ENCODE peak calls at places on chromosomes 12 and 14, in seven cellular contexts. One of them, this sample, is unnamed.

GRCh38 chr14:92121207-92121669 is 268 bp downstream of the NDUFB1 start:
- DNase-seq in right atrium auricular region: no peak
- DNase-seq in tibial artery: no peak
- DNase-seq in IMR-90: peak
- DNase-seq in stomach: peak
- DNase-seq in bronchial epithelial cell: peak
- DNase-seq in uterus: peak
- DNase-seq in this sample: no peak

GRCh38 chr14:51180577-51180976 is 59.5 kb upstream of the TMX1 start:
- DNase-seq in stomach: no peak
- DNase-seq in bronchial epithelial cell: no peak
- DNase-seq in right atrium auricular region: no peak
- DNase-seq in IMR-90: no peak
- DNase-seq in tibial artery: no peak
- DNase-seq in uterus: no peak
- DNase-seq in this sample: no peak

GRCh38 chr14:104746951-104747481 is 5.9 kb upstream of the SIVA1 start:
- DNase-seq in tibial artery: peak
- DNase-seq in bronchial epithelial cell: peak
- DNase-seq in stomach: peak
- DNase-seq in right atrium auricular region: no peak
- DNase-seq in uterus: no peak
- DNase-seq in IMR-90: peak
- DNase-seq in this sample: no peak

GRCh38 chr14:68718033-68718725 is 74.7 kb downstream of the ZFP36L1 start:
- DNase-seq in right atrium auricular region: no peak
- DNase-seq in uterus: no peak
- DNase-seq in IMR-90: no peak
- DNase-seq in tibial artery: no peak
- DNase-seq in bronchial epithelial cell: no peak
- DNase-seq in stomach: no peak
- DNase-seq in this sample: no peak

GRCh38 chr12:12683725-12684124 is 12.3 kb downstream of the GPR19 start:
- DNase-seq in IMR-90: no peak
- DNase-seq in bronchial epithelial cell: no peak
- DNase-seq in uterus: no peak
- DNase-seq in right atrium auricular region: no peak
- DNase-seq in tibial artery: no peak
- DNase-seq in stomach: no peak
- DNase-seq in this sample: no peak

GRCh38 chr14:99929601-99930000 is 135.6 kb upstream of the EVL start:
- DNase-seq in tibial artery: no peak
- DNase-seq in stomach: no peak
- DNase-seq in bronchial epithelial cell: no peak
- DNase-seq in uterus: no peak
- DNase-seq in IMR-90: no peak
- DNase-seq in right atrium auricular region: no peak
- DNase-seq in this sample: no peak

GRCh38 chr14:74658535-74659130 is 46.6 kb upstream of the LTBP2 start:
- DNase-seq in bronchial epithelial cell: peak
- DNase-seq in IMR-90: peak
- DNase-seq in tibial artery: no peak
- DNase-seq in uterus: no peak
- DNase-seq in right atrium auricular region: no peak
- DNase-seq in stomach: no peak
- DNase-seq in this sample: no peak

GRCh38 chr12:62749586-62749985 is 185.4 kb downstream of the PPM1H start:
- DNase-seq in IMR-90: no peak
- DNase-seq in right atrium auricular region: no peak
- DNase-seq in uterus: no peak
- DNase-seq in bronchial epithelial cell: no peak
- DNase-seq in tibial artery: no peak
- DNase-seq in stomach: no peak
- DNase-seq in this sample: no peak

GRCh38 chr12:39581592-39581991 is 38.0 kb downstream of the ABCD2 start:
- DNase-seq in uterus: no peak
- DNase-seq in stomach: no peak
- DNase-seq in bronchial epithelial cell: peak
- DNase-seq in right atrium auricular region: no peak
- DNase-seq in IMR-90: no peak
- DNase-seq in tibial artery: no peak
- DNase-seq in this sample: no peak

GRCh38 chr12:94707892-94708291 is 57.5 kb upstream of the TMCC3 start:
- DNase-seq in tibial artery: peak
- DNase-seq in IMR-90: peak
- DNase-seq in stomach: no peak
- DNase-seq in bronchial epithelial cell: no peak
- DNase-seq in uterus: peak
- DNase-seq in right atrium auricular region: no peak
- DNase-seq in this sample: no peak

GRCh38 chr14:32426028-32426427 is 96.9 kb downstream of the AKAP6 start:
- DNase-seq in IMR-90: no peak
- DNase-seq in uterus: no peak
- DNase-seq in stomach: no peak
- DNase-seq in bronchial epithelial cell: no peak
- DNase-seq in tibial artery: no peak
- DNase-seq in right atrium auricular region: no peak
- DNase-seq in this sample: no peak

GRCh38 chr12:56081393-56082347 is 1.7 kb downstream of the ERBB3 start:
- DNase-seq in right atrium auricular region: no peak
- DNase-seq in stomach: peak
- DNase-seq in bronchial epithelial cell: no peak
- DNase-seq in uterus: no peak
- DNase-seq in IMR-90: no peak
- DNase-seq in tibial artery: no peak
- DNase-seq in this sample: no peak

GRCh38 chr12:56079729-56080555 is at the start of gene ERBB3:
- DNase-seq in stomach: peak
- DNase-seq in bronchial epithelial cell: peak
- DNase-seq in right atrium auricular region: peak
- DNase-seq in tibial artery: peak
- DNase-seq in IMR-90: peak
- DNase-seq in uterus: peak
- DNase-seq in this sample: peak

GRCh38 chr12:56078931-56079728 is 835 bp upstream of the ERBB3 start:
- DNase-seq in IMR-90: peak
- DNase-seq in bronchial epithelial cell: peak
- DNase-seq in right atrium auricular region: peak
- DNase-seq in tibial artery: peak
- DNase-seq in stomach: peak
- DNase-seq in uterus: peak
- DNase-seq in this sample: peak

GRCh38 chr12:56080556-56081138 is 682 bp downstream of the ERBB3 start:
- DNase-seq in IMR-90: no peak
- DNase-seq in bronchial epithelial cell: peak
- DNase-seq in right atrium auricular region: no peak
- DNase-seq in uterus: no peak
- DNase-seq in tibial artery: no peak
- DNase-seq in stomach: peak
- DNase-seq in this sample: no peak

DNA sequence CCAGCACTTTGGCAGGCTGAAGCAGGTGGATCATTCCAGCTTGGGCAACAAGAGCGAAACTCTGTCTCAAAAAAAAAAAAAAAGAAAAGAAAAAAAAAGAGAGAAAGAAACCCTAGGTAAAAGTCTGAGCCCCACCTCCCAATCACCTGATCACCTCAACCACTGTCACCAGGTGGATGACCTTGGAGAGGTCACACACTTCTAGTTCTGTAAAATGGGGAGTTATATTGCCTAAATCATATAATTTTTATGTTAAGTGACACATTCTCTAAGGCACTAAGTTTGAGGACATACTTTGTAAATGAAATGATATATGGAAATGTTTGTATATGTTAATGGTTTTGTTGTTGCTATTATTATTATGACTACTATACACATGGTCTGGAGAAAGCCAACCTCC is 1.5 kb upstream of the ERBB3 start:
- DNase-seq in tibial artery: no peak
- DNase-seq in stomach: no peak
- DNase-seq in right atrium auricular region: no peak
- DNase-seq in uterus: no peak
- DNase-seq in bronchial epithelial cell: no peak
- DNase-seq in IMR-90: no peak
- DNase-seq in this sample: no peak
- H3K4me3 ChIP-seq in tibial artery: no peak
- H3K4me3 ChIP-seq in stomach: peak
- H3K4me3 ChIP-seq in right atrium auricular region: no peak
- H3K4me3 ChIP-seq in uterus: no peak
- H3K4me3 ChIP-seq in bronchial epithelial cell: no peak
- H3K4me3 ChIP-seq in IMR-90: no peak
- H3K4me3 ChIP-seq in this sample: no peak

GRCh38 chr12:110354172-110354780 is 49.2 kb downstream of the ANAPC7 start:
- DNase-seq in right atrium auricular region: no peak
- DNase-seq in stomach: no peak
- DNase-seq in bronchial epithelial cell: no peak
- DNase-seq in tibial artery: no peak
- DNase-seq in uterus: no peak
- DNase-seq in IMR-90: peak
- DNase-seq in this sample: no peak
- TF ChIP-seq CTCF in right atrium auricular region: no peak
- TF ChIP-seq CTCF in stomach: no peak
- TF ChIP-seq CTCF in bronchial epithelial cell: no peak
- TF ChIP-seq CTCF in tibial artery: no peak
- TF ChIP-seq CTCF in uterus: no peak
- TF ChIP-seq CTCF in IMR-90: no peak
- TF ChIP-seq CTCF in this sample: no peak

GRCh38 chr12:96327346-96327745 is 72.9 kb downstream of the CDK17 start:
- DNase-seq in bronchial epithelial cell: no peak
- DNase-seq in stomach: no peak
- DNase-seq in uterus: no peak
- DNase-seq in right atrium auricular region: no peak
- DNase-seq in IMR-90: no peak
- DNase-seq in tibial artery: no peak
- DNase-seq in this sample: no peak
- H3K4me3 ChIP-seq in bronchial epithelial cell: no peak
- H3K4me3 ChIP-seq in stomach: no peak
- H3K4me3 ChIP-seq in uterus: no peak
- H3K4me3 ChIP-seq in right atrium auricular region: no peak
- H3K4me3 ChIP-seq in IMR-90: no peak
- H3K4me3 ChIP-seq in tibial artery: no peak
- H3K4me3 ChIP-seq in this sample: no peak

DNA sequence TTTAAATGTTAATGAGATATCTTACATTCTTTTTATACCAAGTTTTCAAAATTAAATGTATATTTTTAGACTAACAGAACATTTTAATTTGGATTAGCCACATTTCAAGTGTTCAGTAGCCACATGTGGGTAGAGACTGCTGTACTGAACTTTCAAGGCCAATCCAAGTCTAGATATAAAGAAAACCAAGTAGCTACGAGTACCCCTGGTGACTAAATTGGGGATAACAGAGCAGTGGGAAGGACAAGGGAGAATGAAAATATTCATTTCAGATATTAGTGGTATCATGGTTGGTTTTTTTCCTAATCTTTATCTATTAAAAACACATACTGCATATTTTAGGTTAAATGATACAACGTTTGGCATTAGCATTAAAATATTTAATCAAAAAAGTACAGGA is 69.4 kb upstream of the RHOJ start:
- DNase-seq in right atrium auricular region: no peak
- DNase-seq in IMR-90: peak
- DNase-seq in tibial artery: no peak
- DNase-seq in stomach: no peak
- DNase-seq in bronchial epithelial cell: peak
- DNase-seq in uterus: no peak
- DNase-seq in this sample: no peak
- TF ChIP-seq CTCF in right atrium auricular region: no peak
- TF ChIP-seq CTCF in IMR-90: peak
- TF ChIP-seq CTCF in tibial artery: no peak
- TF ChIP-seq CTCF in stomach: no peak
- TF ChIP-seq CTCF in bronchial epithelial cell: peak
- TF ChIP-seq CTCF in uterus: no peak
- TF ChIP-seq CTCF in this sample: no peak

GRCh38 chr14:73462078-73462715 is 3.9 kb upstream of the NUMB start:
- DNase-seq in IMR-90: peak
- DNase-seq in stomach: peak
- DNase-seq in right atrium auricular region: peak
- DNase-seq in tibial artery: no peak
- DNase-seq in uterus: peak
- DNase-seq in bronchial epithelial cell: no peak
- DNase-seq in this sample: no peak

GRCh38 chr14:73460691-73461127 is 2.4 kb upstream of the NUMB start:
- DNase-seq in bronchial epithelial cell: peak
- DNase-seq in stomach: no peak
- DNase-seq in IMR-90: peak
- DNase-seq in tibial artery: no peak
- DNase-seq in right atrium auricular region: peak
- DNase-seq in uterus: peak
- DNase-seq in this sample: no peak

GRCh38 chr14:73463411-73463810 is 5.1 kb upstream of the NUMB start:
- DNase-seq in uterus: peak
- DNase-seq in right atrium auricular region: peak
- DNase-seq in bronchial epithelial cell: peak
- DNase-seq in IMR-90: peak
- DNase-seq in tibial artery: peak
- DNase-seq in stomach: peak
- DNase-seq in this sample: peak

GRCh38 chr14:73462815-73463214 is 4.5 kb upstream of the NUMB start:
- DNase-seq in right atrium auricular region: peak
- DNase-seq in bronchial epithelial cell: no peak
- DNase-seq in tibial artery: no peak
- DNase-seq in uterus: no peak
- DNase-seq in IMR-90: no peak
- DNase-seq in stomach: no peak
- DNase-seq in this sample: no peak

DNA sequence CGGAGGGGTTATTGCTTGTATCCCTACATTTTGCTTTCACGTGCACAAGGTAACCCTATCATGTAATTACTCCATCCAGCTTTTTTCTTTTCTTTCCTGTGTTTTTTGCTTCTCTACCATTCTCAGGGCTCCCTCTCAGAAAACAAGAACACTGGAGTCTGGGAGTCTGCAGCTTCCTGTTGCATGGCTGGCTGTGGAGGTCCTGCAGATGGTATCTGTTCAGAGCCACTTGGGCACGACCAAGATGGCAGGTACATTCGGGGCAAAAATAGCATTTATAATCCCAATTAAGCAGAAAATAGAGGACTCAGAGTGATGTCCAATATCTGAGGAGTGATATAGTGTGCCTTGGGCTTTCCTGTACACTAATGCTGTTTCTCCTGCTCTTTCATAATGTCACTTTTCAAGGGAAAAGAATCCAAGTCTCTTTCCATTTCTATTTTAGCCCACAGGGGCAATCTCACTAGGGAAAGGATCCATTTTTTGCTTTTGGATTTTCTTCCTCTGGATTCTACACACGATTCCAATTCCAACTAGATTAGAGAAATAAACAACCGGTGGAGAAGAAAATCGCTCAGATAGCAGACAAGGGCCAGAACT is 3.2 kb upstream of the NUMB start:
- DNase-seq in right atrium auricular region: peak
- DNase-seq in tibial artery: no peak
- DNase-seq in stomach: no peak
- DNase-seq in bronchial epithelial cell: no peak
- DNase-seq in uterus: no peak
- DNase-seq in IMR-90: no peak
- DNase-seq in this sample: no peak
- H3K4me3 ChIP-seq in right atrium auricular region: peak
- H3K4me3 ChIP-seq in tibial artery: no peak
- H3K4me3 ChIP-seq in stomach: peak
- H3K4me3 ChIP-seq in bronchial epithelial cell: no peak
- H3K4me3 ChIP-seq in uterus: no peak
- H3K4me3 ChIP-seq in IMR-90: peak
- H3K4me3 ChIP-seq in this sample: no peak

This sample was measured in AG09309.